ENCODE peak calls at places on chromosomes 11 and 22, in nine cellular contexts. R, O, M, V, X, L, B, U and T are unnamed samples.

GRCh38 chr22:19961201-19961580 is 19.6 kb upstream of the TXNRD2 start:
- DNase-seq in U (no peak), B (no peak), R (no peak), M (no peak), O (no peak), X (no peak), V (peak), L (no peak), T (no peak)

GRCh38 chr11:119782673-119783072 is 53.7 kb upstream of the NECTIN1 start:
- DNase-seq in L (no peak), R (no peak), V (no peak), O (no peak), X (no peak), U (no peak), B (no peak), M (no peak), T (no peak)

GRCh38 chr11:68010058-68011041 is at the start of gene ALDH3B1:
- DNase-seq in X (peak), L (no peak), U (peak), V (peak), O (no peak), B (no peak), R (peak), M (peak), T (no peak)

GRCh38 chr11:26649884-26650283 is 72.0 kb downstream of the SLC5A12 start:
- DNase-seq in U (peak), X (peak), O (peak), M (peak), R (peak), L (no peak), B (peak), V (peak), T (peak)

GRCh38 chr11:67119577-67120391 is 721 bp downstream of the KDM2A start:
- DNase-seq in R (no peak), L (no peak), M (no peak), V (peak), B (no peak), U (peak), O (no peak), X (no peak), T (peak)

GRCh38 chr22:19951351-19951750 is 9.7 kb upstream of the TXNRD2 start:
- DNase-seq in B (no peak), L (no peak), O (no peak), X (no peak), M (no peak), V (no peak), U (peak), R (no peak), T (no peak)

GRCh38 chr11:128859563-128860441 is 7.3 kb downstream of the KCNJ1 start:
- DNase-seq in X (no peak), M (peak), U (peak), L (peak), V (peak), R (no peak), O (no peak), B (peak), T (no peak)

GRCh38 chr11:14258177-14258935 is 100.6 kb downstream of the RRAS2 start:
- DNase-seq in R (peak), M (no peak), O (no peak), L (no peak), V (no peak), X (peak), U (no peak), B (no peak), T (no peak)

GRCh38 chr11:68828155-68828931 is 13.4 kb downstream of the CPT1A start:
- DNase-seq in M (no peak), B (no peak), L (no peak), U (peak), O (no peak), R (no peak), X (no peak), V (peak), T (no peak)

GRCh38 chr11:58922475-58922874 is 16.8 kb upstream of the GLYATL1 start:
- DNase-seq in B (no peak), R (no peak), X (no peak), O (no peak), V (no peak), U (no peak), M (no peak), L (no peak), T (no peak)

GRCh38 chr11:115581871-115582639 is 77.8 kb upstream of the CADM1 start:
- DNase-seq in V (no peak), R (no peak), L (no peak), O (peak), B (no peak), M (no peak), X (no peak), U (no peak), T (peak)

GRCh38 chr11:92130432-92130831 is 94.2 kb upstream of the FAT3 start:
- DNase-seq in L (no peak), M (no peak), R (peak), V (no peak), B (no peak), O (no peak), X (peak), U (no peak), T (no peak)

GRCh38 chr11:65036931-65037330 is 4.1 kb upstream of the SAC3D1 start:
- DNase-seq in O (no peak), L (no peak), U (peak), B (no peak), M (no peak), X (no peak), R (no peak), V (peak), T (no peak)

GRCh38 chr11:2195756-2196088 is 24.1 kb upstream of the TH start:
- DNase-seq in R (no peak), L (no peak), V (no peak), X (no peak), M (no peak), U (no peak), O (no peak), B (no peak), T (no peak)

GRCh38 chr22:46079861-46080821 is 70.2 kb upstream of the PPARA start:
- DNase-seq in O (peak), M (no peak), B (no peak), L (no peak), X (no peak), V (peak), U (peak), R (no peak), T (peak)